ENCODE peak calls at places on chromosomes 13 and 19, in five cellular contexts. X, N, O, Y and S are unnamed samples.

GRCh38 chr13:49587311-49587847 is 2.0 kb upstream of the RCBTB1 start:
- DNase-seq in X (peak; percentile 67), N (no peak), O (no peak), Y (peak; percentile 41), S (no peak)

GRCh38 chr19:55486971-55487883 is 1.0 kb upstream of the SSC5D start:
- DNase-seq in X (peak; percentile 97), N (peak; percentile 85), O (no peak), Y (peak; percentile 98), S (peak; percentile 59)

GRCh38 chr13:31982540-31982939 is 49.0 kb upstream of the FRY start:
- DNase-seq in X (peak; percentile 95), N (peak; percentile 96), O (peak; percentile 63), Y (peak; percentile 97), S (peak; percentile 84)

GRCh38 chr13:66195238-66195637 is 1034.9 kb downstream of the PCDH9 start:
- DNase-seq in X (no peak), N (no peak), O (no peak), Y (no peak), S (no peak)

GRCh38 chr13:51317262-51317661 is 22.2 kb upstream of the SERPINE3 start:
- DNase-seq in X (peak; percentile 17), N (peak; percentile 45), O (no peak), Y (peak; percentile 92), S (no peak)

GRCh38 chr13:34570954-34571353 is 371.1 kb upstream of the NBEA start:
- DNase-seq in X (no peak), N (no peak), O (no peak), Y (no peak), S (no peak)

GRCh38 chr13:75452564-75452963 is 29.4 kb downstream of the TBC1D4 start:
- DNase-seq in X (no peak), N (no peak), O (no peak), Y (peak; percentile 56), S (no peak)

GRCh38 chr13:26695360-26695705 is 65.3 kb downstream of the GPR12 start:
- DNase-seq in X (no peak), N (no peak), O (no peak), Y (no peak), S (no peak)

GRCh38 chr19:54462713-54463530 is 656 bp downstream of the LENG9 start:
- DNase-seq in X (peak; percentile 46), N (no peak), O (no peak), Y (peak; percentile 60), S (no peak)

GRCh38 chr13:78601886-78602560 is 1.3 kb downstream of the POU4F1 start:
- DNase-seq in X (no peak), N (no peak), O (no peak), Y (no peak), S (no peak)

GRCh38 chr19:7068599-7068998 is 904 bp upstream of the ZNF557 start:
- DNase-seq in X (no peak), N (no peak), O (no peak), Y (no peak), S (no peak)

GRCh38 chr19:16404396-16404795 is 67.4 kb downstream of the EPS15L1 start:
- DNase-seq in X (no peak), N (no peak), O (no peak), Y (no peak), S (no peak)

DNA sequence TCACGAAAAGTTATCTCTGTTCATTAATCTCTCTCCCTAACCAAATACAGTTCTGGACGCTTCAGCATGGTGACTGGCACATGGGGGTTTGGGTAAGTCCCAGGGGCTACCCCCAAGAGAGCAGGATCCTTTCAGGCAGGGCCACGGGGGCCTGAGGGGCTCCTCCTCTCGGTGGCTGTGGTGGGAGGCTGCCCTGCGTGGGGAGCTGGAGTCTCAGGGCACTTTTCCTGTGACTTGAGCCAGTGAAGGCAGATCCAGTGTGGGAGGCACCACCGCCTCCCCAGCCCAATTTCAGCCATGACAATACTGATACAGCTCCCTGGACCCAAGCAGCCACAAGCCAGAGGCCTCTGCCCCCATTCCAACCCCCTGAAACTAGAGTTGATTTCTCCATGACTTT is 952 bp upstream of the SBNO2 start:
- DNase-seq in X (no peak), N (no peak), O (no peak), Y (no peak), S (no peak)
- H3K4me3 ChIP-seq in X (no peak overlapping the region), N (no peak overlapping the region), O (no peak overlapping the region), Y (no peak overlapping the region), S (no peak overlapping the region)

GRCh38 chr13:86758116-86758515 is 913.1 kb upstream of the SLITRK5 start:
- DNase-seq in X (no peak), N (no peak), O (no peak), Y (no peak), S (no peak)
- H3K4me3 ChIP-seq in X (no peak overlapping the region), N (no peak overlapping the region), O (no peak overlapping the region), Y (no peak overlapping the region), S (no peak overlapping the region)

DNA sequence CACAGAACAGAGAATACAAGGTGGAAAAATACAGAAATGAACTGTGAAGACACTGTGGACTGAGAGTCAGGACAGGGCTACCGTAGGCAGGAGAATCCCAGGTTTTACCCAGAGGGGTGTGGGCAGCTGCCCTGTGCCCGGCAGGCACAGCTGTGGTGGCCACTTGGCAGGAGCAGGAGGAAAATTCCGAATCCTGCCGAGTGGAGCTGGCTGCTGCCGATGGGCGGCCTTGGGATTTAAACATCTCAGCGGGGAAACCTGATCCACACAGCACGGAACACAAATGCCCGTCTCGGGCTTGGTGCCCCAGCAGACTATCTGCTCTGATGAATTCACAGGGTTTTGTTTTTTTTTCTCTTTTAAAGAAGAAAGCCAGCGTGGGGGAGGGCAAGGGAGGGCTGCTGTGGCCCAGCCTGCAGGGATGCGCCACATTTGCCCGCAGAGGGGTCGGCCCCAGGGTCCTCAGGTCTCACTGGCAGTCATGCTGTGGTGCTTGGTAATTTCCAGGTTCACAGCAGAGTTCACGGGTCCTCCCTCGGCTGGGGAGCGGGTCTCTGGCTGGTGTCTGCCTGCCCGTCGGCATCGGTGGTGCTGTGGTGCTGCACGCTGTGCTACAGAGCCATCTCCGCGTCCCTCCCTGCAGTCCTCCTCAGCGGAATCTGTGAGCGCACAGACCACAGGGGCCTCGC is 28.0 kb downstream of the MPND start:
- DNase-seq in X (no peak), N (no peak), O (no peak), Y (no peak), S (no peak)
- H3K4me3 ChIP-seq in X (no peak overlapping the region), N (no peak overlapping the region), O (no peak overlapping the region), Y (no peak overlapping the region), S (no peak overlapping the region)

GRCh38 chr19:32201661-32202060 is 143.7 kb upstream of the ZNF507 start:
- DNase-seq in X (no peak), N (no peak), O (no peak), Y (no peak), S (no peak)
- H3K4me3 ChIP-seq in X (no peak overlapping the region), N (no peak overlapping the region), O (no peak overlapping the region), Y (no peak overlapping the region), S (no peak overlapping the region)

GRCh38 chr19:49553451-49554271 is 25.9 kb downstream of the RCN3 start:
- DNase-seq in X (peak; percentile 69), N (no peak), O (no peak), Y (peak; percentile 86), S (no peak)

GRCh38 chr19:49551531-49551930 is 23.7 kb downstream of the RCN3 start:
- DNase-seq in X (no peak), N (no peak), O (no peak), Y (no peak), S (no peak)

GRCh38 chr19:49554701-49555181 is 25.6 kb downstream of the NOSIP start:
- DNase-seq in X (no peak), N (no peak), O (no peak), Y (no peak), S (no peak)

GRCh38 chr19:49555600-49556411 is 24.6 kb downstream of the NOSIP start:
- DNase-seq in X (no peak), N (no peak), O (peak; percentile 40), Y (peak; percentile 55), S (no peak)

DNA sequence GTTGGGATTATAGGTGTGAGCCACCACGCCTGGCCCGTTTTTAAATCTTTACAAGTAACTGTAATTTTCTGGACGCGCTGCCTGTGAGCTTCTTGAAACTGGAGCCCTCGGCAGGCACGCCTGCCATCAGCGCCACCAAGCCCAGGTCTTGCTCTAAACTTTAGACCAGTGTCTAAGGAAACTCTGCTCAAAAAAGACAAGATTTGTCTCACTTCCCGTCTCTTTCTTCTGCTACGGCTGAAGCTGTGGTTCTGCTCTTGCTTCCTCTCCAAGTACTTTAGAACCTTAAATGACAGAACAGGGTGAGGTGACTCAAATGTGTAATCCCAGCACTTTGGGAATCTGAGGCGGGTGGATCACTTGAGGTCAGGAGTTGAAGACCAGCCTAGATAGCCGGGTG is 24.9 kb downstream of the RCN3 start:
- DNase-seq in X (no peak), N (no peak), O (no peak), Y (no peak), S (no peak)
- H3K4me3 ChIP-seq in X (no peak overlapping the region), N (no peak overlapping the region), O (no peak overlapping the region), Y (no peak overlapping the region), S (no peak overlapping the region)

DNA sequence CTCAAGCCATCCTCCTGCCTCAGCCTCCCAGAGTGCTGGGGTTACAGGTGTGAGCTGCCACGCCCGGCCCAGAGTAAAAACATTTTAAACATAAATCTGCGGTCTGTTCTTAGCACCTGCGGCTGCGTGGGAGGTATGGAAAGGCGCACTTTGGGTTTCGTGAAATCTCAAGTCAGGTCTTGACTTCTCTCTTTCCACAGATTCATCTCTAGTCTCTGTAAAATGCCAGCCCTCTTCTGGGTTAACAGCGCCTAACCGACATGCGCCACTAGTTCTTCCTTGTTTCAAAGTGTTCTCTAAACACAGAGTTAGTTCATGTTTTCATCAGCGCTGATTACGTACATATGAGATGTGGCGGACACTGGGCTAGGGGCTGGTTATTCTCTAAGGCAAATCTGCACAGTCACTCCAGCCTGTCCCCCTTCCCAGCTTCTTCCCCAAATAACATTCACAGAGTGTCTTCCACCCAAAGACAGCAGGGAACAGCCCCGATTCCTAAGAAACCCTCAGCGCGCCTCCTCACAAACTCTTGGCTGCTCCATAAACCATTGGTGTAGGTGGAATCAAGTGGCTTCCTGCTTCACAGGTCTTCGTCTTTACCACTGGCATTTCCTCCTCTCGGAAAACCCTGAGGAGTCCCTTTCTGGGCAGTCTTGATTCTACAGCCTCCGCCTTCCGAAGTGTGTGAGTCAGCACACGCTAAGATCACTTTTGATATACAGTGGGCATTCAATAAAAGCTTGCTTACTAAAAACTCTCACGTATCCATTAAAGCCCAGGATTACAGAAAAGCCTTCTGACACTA is 1.4 kb downstream of the PARP4 start:
- DNase-seq in X (peak; percentile 91), N (peak; percentile 78), O (peak; percentile 65), Y (peak; percentile 86), S (peak; percentile 72)
- H3K4me3 ChIP-seq in X (peak overlapping the region; percentile 91), N (peak overlapping the region; percentile 76), O (peak overlapping the region; percentile 68), Y (peak overlapping the region; percentile 86), S (peak overlapping the region; percentile 73)